ENCODE peak calls at places on chromosomes 3 and 15, in four cellular contexts. One of them, this sample, is unnamed.

GRCh38 chr3:171358891-171359218 is 101.3 kb downstream of the TNIK start:
- DNase-seq in IMR-90: no peak
- DNase-seq in K562: no peak
- DNase-seq in GM12878: no peak
- DNase-seq in this sample: no peak

GRCh38 chr15:79248183-79248582 is 34.3 kb upstream of the ANKRD34C start:
- DNase-seq in IMR-90: no peak
- DNase-seq in K562: no peak
- DNase-seq in GM12878: no peak
- DNase-seq in this sample: no peak

GRCh38 chr3:150101016-150101415 is 130.3 kb upstream of the PFN2 start:
- DNase-seq in IMR-90: no peak
- DNase-seq in K562: no peak
- DNase-seq in GM12878: no peak
- DNase-seq in this sample: no peak

GRCh38 chr3:58335432-58335947 is 2.8 kb downstream of the PXK start:
- DNase-seq in IMR-90: no peak
- DNase-seq in K562: no peak
- DNase-seq in GM12878: no peak
- DNase-seq in this sample: no peak

GRCh38 chr15:74240002-74240568 is 4.0 kb downstream of the CCDC33 start:
- DNase-seq in IMR-90: peak
- DNase-seq in K562: no peak
- DNase-seq in GM12878: no peak
- DNase-seq in this sample: peak

GRCh38 chr3:122797291-122797690 is 2.4 kb downstream of the SLC49A4 start:
- DNase-seq in IMR-90: peak
- DNase-seq in K562: no peak
- DNase-seq in GM12878: no peak
- DNase-seq in this sample: no peak

GRCh38 chr3:48926425-48927392 is 8.1 kb downstream of the ARIH2 start:
- DNase-seq in IMR-90: no peak
- DNase-seq in K562: no peak
- DNase-seq in GM12878: no peak
- DNase-seq in this sample: no peak

GRCh38 chr3:37989821-37990480 is 635 bp upstream of the VILL start:
- DNase-seq in IMR-90: no peak
- DNase-seq in K562: no peak
- DNase-seq in GM12878: no peak
- DNase-seq in this sample: no peak

GRCh38 chr3:127218457-127218922 is 25.6 kb downstream of the PRR23E start:
- DNase-seq in IMR-90: no peak
- DNase-seq in K562: no peak
- DNase-seq in GM12878: no peak
- DNase-seq in this sample: no peak

GRCh38 chr3:101633186-101633585 is 43.7 kb downstream of the ZBTB11 start:
- DNase-seq in IMR-90: no peak
- DNase-seq in K562: no peak
- DNase-seq in GM12878: no peak
- DNase-seq in this sample: no peak

GRCh38 chr15:48046813-48047483 is 73.8 kb upstream of the SLC24A5 start:
- DNase-seq in IMR-90: no peak
- DNase-seq in K562: no peak
- DNase-seq in GM12878: no peak
- DNase-seq in this sample: no peak

GRCh38 chr15:52289629-52290081 is 5.9 kb downstream of the MYO5C start:
- DNase-seq in IMR-90: no peak
- DNase-seq in K562: no peak
- DNase-seq in GM12878: no peak
- DNase-seq in this sample: no peak

GRCh38 chr3:190183121-190183520 is 62.4 kb upstream of the P3H2 start:
- DNase-seq in IMR-90: peak
- DNase-seq in K562: no peak
- DNase-seq in GM12878: no peak
- DNase-seq in this sample: peak

GRCh38 chr15:74844319-74845207 is 1.6 kb upstream of the ULK3 start:
- DNase-seq in IMR-90: no peak
- DNase-seq in K562: no peak
- DNase-seq in GM12878: no peak
- DNase-seq in this sample: no peak

GRCh38 chr3:139934557-139935070 is 371 bp upstream of the CLSTN2 start:
- DNase-seq in IMR-90: no peak
- DNase-seq in K562: no peak
- DNase-seq in GM12878: no peak
- DNase-seq in this sample: no peak

GRCh38 chr15:56205061-56205876 is 38.4 kb downstream of the RFX7 start:
- DNase-seq in IMR-90: peak
- DNase-seq in K562: no peak
- DNase-seq in GM12878: no peak
- DNase-seq in this sample: peak

GRCh38 chr3:193053031-193053430 is 135.4 kb upstream of the MB21D2 start:
- DNase-seq in IMR-90: no peak
- DNase-seq in K562: no peak
- DNase-seq in GM12878: no peak
- DNase-seq in this sample: no peak

GRCh38 chr3:42071720-42072582 is 19.2 kb upstream of the TRAK1 start:
- DNase-seq in IMR-90: peak
- DNase-seq in K562: no peak
- DNase-seq in GM12878: no peak
- DNase-seq in this sample: peak

GRCh38 chr15:71296032-71296686 is 180.9 kb downstream of the THSD4 start:
- DNase-seq in IMR-90: peak
- DNase-seq in K562: no peak
- DNase-seq in GM12878: no peak
- DNase-seq in this sample: peak

GRCh38 chr3:155701882-155702465 is 42.9 kb downstream of the PLCH1 start:
- DNase-seq in IMR-90: peak
- DNase-seq in K562: peak
- DNase-seq in GM12878: no peak
- DNase-seq in this sample: peak

GRCh38 chr15:78317145-78317836 is 17.9 kb upstream of the SKIC8 start:
- DNase-seq in IMR-90: no peak
- DNase-seq in K562: peak
- DNase-seq in GM12878: no peak
- DNase-seq in this sample: no peak

GRCh38 chr15:101505610-101506337 is 16.3 kb upstream of the PCSK6 start:
- DNase-seq in IMR-90: no peak
- DNase-seq in K562: no peak
- DNase-seq in GM12878: no peak
- DNase-seq in this sample: no peak

GRCh38 chr3:15796771-15797599 is 794 bp downstream of the ANKRD28 start:
- DNase-seq in IMR-90: peak
- DNase-seq in K562: peak
- DNase-seq in GM12878: no peak
- DNase-seq in this sample: peak

GRCh38 chr3:122982202-122983185 is 45.1 kb downstream of the SEMA5B start:
- DNase-seq in IMR-90: no peak
- DNase-seq in K562: no peak
- DNase-seq in GM12878: no peak
- DNase-seq in this sample: no peak

GRCh38 chr15:100665570-100665969 is 63.2 kb downstream of the ASB7 start:
- DNase-seq in IMR-90: peak
- DNase-seq in K562: no peak
- DNase-seq in GM12878: no peak
- DNase-seq in this sample: no peak

GRCh38 chr3:177537612-177538011 is 340.3 kb upstream of the TBL1XR1 start:
- DNase-seq in IMR-90: no peak
- DNase-seq in K562: no peak
- DNase-seq in GM12878: no peak
- DNase-seq in this sample: no peak

GRCh38 chr15:41568350-41569017 is 9.5 kb downstream of the TYRO3 start:
- DNase-seq in IMR-90: peak
- DNase-seq in K562: peak
- DNase-seq in GM12878: no peak
- DNase-seq in this sample: peak

GRCh38 chr3:58924581-58924980 is 125.2 kb downstream of the CFAP20DC start:
- DNase-seq in IMR-90: peak
- DNase-seq in K562: no peak
- DNase-seq in GM12878: no peak
- DNase-seq in this sample: no peak

GRCh38 chr15:65328506-65329297 is 24.2 kb downstream of the RNU5B-1 start:
- DNase-seq in IMR-90: no peak
- DNase-seq in K562: no peak
- DNase-seq in GM12878: no peak
- DNase-seq in this sample: no peak

GRCh38 chr15:75966073-75966472 is 46.2 kb downstream of the NRG4 start:
- DNase-seq in IMR-90: peak
- DNase-seq in K562: no peak
- DNase-seq in GM12878: no peak
- DNase-seq in this sample: no peak

GRCh38 chr3:50675179-50676030 is 678 bp downstream of the DOCK3 start:
- DNase-seq in IMR-90: no peak
- DNase-seq in K562: peak
- DNase-seq in GM12878: no peak
- DNase-seq in this sample: no peak
- TF ChIP-seq CTCF in IMR-90: no peak
- TF ChIP-seq CTCF in K562: no peak
- TF ChIP-seq CTCF in GM12878: peak
- TF ChIP-seq CTCF in this sample: peak

DNA sequence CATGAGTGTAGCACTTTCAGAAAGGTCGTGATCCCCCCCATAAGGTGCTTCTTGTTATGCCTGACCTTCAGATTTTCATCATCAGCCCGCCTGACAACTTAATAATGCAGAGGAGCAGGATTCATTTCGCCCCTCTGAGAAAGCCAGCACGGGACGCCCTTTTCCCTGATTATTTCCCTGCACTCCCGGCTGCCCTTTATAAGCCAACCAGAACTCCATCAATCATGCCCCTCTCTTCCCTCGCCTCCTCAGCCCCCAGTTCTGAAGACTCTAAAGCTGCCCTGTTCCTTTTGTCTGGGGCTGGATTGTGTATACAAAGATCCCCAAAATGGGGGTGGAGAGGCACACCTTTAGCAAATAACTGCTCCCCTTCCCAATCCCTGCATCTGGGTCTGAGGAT is 662.3 kb upstream of the NR2F2 start:
- DNase-seq in IMR-90: no peak
- DNase-seq in K562: no peak
- DNase-seq in GM12878: no peak
- DNase-seq in this sample: no peak
- TF ChIP-seq FOS in IMR-90: no peak
- TF ChIP-seq FOS in K562: no peak
- TF ChIP-seq FOS in GM12878: no peak
- TF ChIP-seq FOS in this sample: no peak

DNA sequence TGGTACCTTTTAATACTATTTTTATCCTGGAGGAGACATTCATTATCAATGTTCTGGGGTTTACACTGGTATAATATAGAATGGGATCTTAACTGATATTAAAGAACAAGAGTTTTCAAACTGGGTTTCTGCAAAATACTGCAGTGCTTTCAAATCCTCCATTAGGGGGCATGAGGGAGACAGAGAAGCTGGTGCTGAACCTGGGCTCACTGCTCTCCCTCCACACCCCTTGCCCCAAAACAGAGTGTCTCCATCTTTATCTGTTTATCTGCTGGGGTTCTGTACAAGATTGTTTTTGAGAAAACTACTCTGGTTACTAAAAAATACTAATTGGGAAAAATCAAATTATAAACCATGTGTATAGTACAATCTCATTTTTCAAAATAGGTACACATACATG is 41.7 kb downstream of the CADPS start:
- DNase-seq in IMR-90: no peak
- DNase-seq in K562: peak
- DNase-seq in GM12878: no peak
- DNase-seq in this sample: no peak
- TF ChIP-seq CTCF in IMR-90: no peak
- TF ChIP-seq CTCF in K562: peak
- TF ChIP-seq CTCF in GM12878: peak
- TF ChIP-seq CTCF in this sample: no peak

GRCh38 chr3:195897081-195897852 is 11.1 kb downstream of the TNK2 start:
- DNase-seq in IMR-90: peak
- DNase-seq in K562: no peak
- DNase-seq in GM12878: no peak
- DNase-seq in this sample: peak
- TF ChIP-seq FOS in IMR-90: no peak
- TF ChIP-seq FOS in K562: no peak
- TF ChIP-seq FOS in GM12878: no peak
- TF ChIP-seq FOS in this sample: no peak